ENCODE peak calls at places on chromosomes 11 and 22, in five cellular contexts. E is aorta, S is MCF 10A, G is fibroblast of the aortic adventitia, J is T follicular helper cell. M is an unnamed sample.
A peak's percentile ranks its signal among the peaks of the same experiment; 100 is the strongest.

GRCh38 chr22:17777005-17777716 is 2.9 kb upstream of the BID start:
- DNase-seq in S (no peak), G (no peak), E (no peak), J (peak; percentile 44), M (peak; percentile 57)

GRCh38 chr11:96307748-96308133 is 35.3 kb downstream of the MAML2 start:
- DNase-seq in E (no peak), S (peak; percentile 85), G (peak; percentile 91), J (no peak), M (no peak)

GRCh38 chr11:34366522-34366921 is 8.7 kb upstream of the ABTB2 start:
- DNase-seq in J (no peak), S (peak; percentile 62), G (peak; percentile 67), E (no peak), M (no peak)

GRCh38 chr11:746289-747175 is 732 bp upstream of the TALDO1 start:
- DNase-seq in J (no peak), G (no peak), S (peak; percentile 41), E (no peak), M (no peak)

GRCh38 chr11:107785401-107785800 is 73.2 kb downstream of the SLC35F2 start:
- DNase-seq in S (peak; percentile 47), E (no peak), G (no peak), J (no peak), M (no peak)

GRCh38 chr22:46102752-46103151 is 47.6 kb upstream of the PPARA start:
- DNase-seq in E (no peak), J (no peak), S (no peak), G (no peak), M (no peak)

GRCh38 chr22:44931077-44931540 is 78.7 kb downstream of the PHF21B start:
- DNase-seq in G (peak; percentile 12), S (no peak), E (peak; percentile 74), J (no peak), M (no peak)

GRCh38 chr11:2216400-2217064 is 44.9 kb upstream of the TH start:
- DNase-seq in E (peak; percentile 35), S (no peak), J (no peak), G (no peak), M (no peak)

GRCh38 chr11:63761870-63762661 is 6.5 kb downstream of the ZFTA start:
- DNase-seq in J (no peak), E (no peak), G (no peak), S (no peak), M (no peak)

GRCh38 chr22:41382098-41382578 is 396 bp downstream of the TEF start:
- DNase-seq in S (no peak), G (peak; percentile 51), J (peak; percentile 51), E (peak; percentile 90), M (peak; percentile 55)

GRCh38 chr11:72111803-72112540 is 523 bp downstream of the ANAPC15 start:
- DNase-seq in G (peak; percentile 100), S (peak; percentile 99), E (peak; percentile 94), J (peak; percentile 78), M (peak; percentile 78)

GRCh38 chr11:18698341-18699268 is at the start of gene TMEM86A:
- DNase-seq in G (peak; percentile 55), J (peak; percentile 85), E (peak; percentile 97), S (peak; percentile 78), M (peak; percentile 89)

M was measured in effector CD4-positive, alpha-beta T cell.